ENCODE peak calls at places on chromosome 1, in five cellular contexts. D is PC-3, U is MM.1S, Q is fibroblast of lung, Y is endothelial cell of umbilical vein. Z is an unnamed sample.
A peak's percentile ranks its signal among the peaks of the same experiment; 100 is the strongest.

GRCh38 chr1:230581446-230582079 is 60.7 kb upstream of the COG2 start:
- DNase-seq in U (peak; percentile 30), Y (no peak), D (peak; percentile 33), Q (no peak), Z (no peak)

GRCh38 chr1:11441211-11441952 is 37.6 kb upstream of the DISP3 start:
- DNase-seq in Q (no peak), Y (no peak), U (no peak), D (no peak), Z (no peak)

GRCh38 chr1:78687914-78688313 is 38.3 kb downstream of the IFI44 start:
- DNase-seq in U (no peak), D (peak; percentile 59), Q (peak; percentile 35), Y (peak; percentile 5), Z (peak; percentile 44)

GRCh38 chr1:24386241-24386640 is 27.3 kb downstream of the STPG1 start:
- DNase-seq in Q (no peak), U (no peak), D (no peak), Y (no peak), Z (no peak)

GRCh38 chr1:21668232-21669032 is 725 bp downstream of the RAP1GAP start:
- DNase-seq in Y (no peak), U (no peak), D (no peak), Q (no peak), Z (no peak)

GRCh38 chr1:46539968-46540367 is 11.5 kb downstream of the KNCN start:
- DNase-seq in Y (no peak), D (peak; percentile 76), U (no peak), Q (peak; percentile 83), Z (peak; percentile 45)

GRCh38 chr1:6348511-6349191 is 44.9 kb downstream of the ACOT7 start:
- DNase-seq in U (no peak), Q (peak; percentile 90), Y (peak; percentile 75), D (peak; percentile 86), Z (no peak)

GRCh38 chr1:185159966-185160365 is 3.0 kb downstream of the SWT1 start:
- DNase-seq in Q (peak; percentile 45), U (peak; percentile 71), D (no peak), Y (no peak), Z (no peak)

GRCh38 chr1:4519954-4520353 is 134.5 kb upstream of the AJAP1 start:
- DNase-seq in Q (no peak), Y (no peak), D (no peak), U (no peak), Z (no peak)

GRCh38 chr1:31568895-31569655 is 7.2 kb upstream of the TINAGL1 start:
- DNase-seq in U (no peak), D (no peak), Y (no peak), Q (no peak), Z (no peak)

GRCh38 chr1:16888806-16889178 is 7.0 kb upstream of the RNU1-2 start:
- DNase-seq in Q (no peak), Y (peak; percentile 57), U (no peak), D (no peak), Z (peak; percentile 14)

GRCh38 chr1:96559181-96559580 is 162.4 kb upstream of the PTBP2 start:
- DNase-seq in D (no peak), Q (no peak), Y (no peak), U (no peak), Z (peak; percentile 63)

GRCh38 chr1:28163496-28164120 is 12.9 kb downstream of the PTAFR start:
- DNase-seq in Y (no peak), U (no peak), Q (peak; percentile 52), D (no peak), Z (no peak)

GRCh38 chr1:227905573-227906487 is 41.9 kb downstream of the WNT9A start:
- DNase-seq in Q (no peak), D (no peak), Y (no peak), U (no peak), Z (no peak)

GRCh38 chr1:189619682-189620332 is 857.9 kb downstream of the BRINP3 start:
- DNase-seq in U (no peak), Y (peak; percentile 88), D (peak; percentile 96), Q (peak; percentile 93), Z (peak; percentile 86)

GRCh38 chr1:247274857-247275256 is 19.0 kb downstream of the VN1R5 start:
- DNase-seq in Q (no peak), U (no peak), Y (no peak), D (no peak), Z (no peak)

GRCh38 chr1:53111073-53111556 is 31.3 kb downstream of the SLC1A7 start:
- DNase-seq in D (peak; percentile 65), Y (no peak), Q (peak; percentile 49), U (no peak), Z (no peak)

GRCh38 chr1:67214420-67215174 is 48.3 kb downstream of the IL23R start:
- DNase-seq in Y (peak; percentile 27), D (peak; percentile 68), Q (peak; percentile 17), U (peak; percentile 72), Z (peak; percentile 63)

GRCh38 chr1:203628185-203628996 is 1.8 kb downstream of the ATP2B4 start:
- DNase-seq in U (no peak), Y (peak; percentile 69), Q (peak; percentile 60), D (no peak), Z (peak; percentile 87)

GRCh38 chr1:3902111-3902511 is 2.0 kb upstream of the C1orf174 start:
- DNase-seq in U (no peak), D (no peak), Q (no peak), Y (no peak), Z (no peak)

GRCh38 chr1:78121650-78122210 is 76.0 kb downstream of the GIPC2 start:
- DNase-seq in D (no peak), Y (no peak), Q (peak; percentile 19), U (no peak), Z (no peak)

GRCh38 chr1:6001992-6002576 is 9.9 kb upstream of the NPHP4 start:
- DNase-seq in Y (no peak), U (peak; percentile 45), Q (no peak), D (peak; percentile 45), Z (no peak)

GRCh38 chr1:61142726-61143500 is 60.6 kb downstream of the NFIA start:
- DNase-seq in U (no peak), D (peak; percentile 80), Q (no peak), Y (no peak), Z (no peak)

GRCh38 chr1:248748211-248748610 is 7.3 kb downstream of the LYPD8 start:
- DNase-seq in Q (no peak), U (no peak), Y (no peak), D (no peak), Z (no peak)

GRCh38 chr1:238485062-238485905 is 594.6 kb upstream of the ZP4 start:
- DNase-seq in Y (no peak), Q (peak; percentile 18), U (no peak), D (peak; percentile 60), Z (peak; percentile 51)

GRCh38 chr1:210360852-210361477 is 32.3 kb downstream of the HHAT start:
- DNase-seq in Q (peak; percentile 61), Y (peak; percentile 49), U (peak; percentile 80), D (peak; percentile 77), Z (peak; percentile 85)

GRCh38 chr1:196393742-196394141 is 214.5 kb downstream of the KCNT2 start:
- DNase-seq in Q (peak; percentile 69), Y (peak; percentile 82), U (no peak), D (peak; percentile 60), Z (peak; percentile 73)

GRCh38 chr1:230823835-230824485 is 44.4 kb downstream of the C1orf198 start:
- DNase-seq in D (no peak), Q (no peak), Y (no peak), U (no peak), Z (no peak)

GRCh38 chr1:210647406-210648333 is 319.0 kb downstream of the HHAT start:
- DNase-seq in U (peak; percentile 38), Y (no peak), D (no peak), Q (peak; percentile 96), Z (peak; percentile 40)

GRCh38 chr1:29688477-29689365 is 452.4 kb downstream of the PTPRU start:
- DNase-seq in Q (peak; percentile 97), U (no peak), Y (peak; percentile 56), D (peak; percentile 58), Z (peak; percentile 71)

DNA sequence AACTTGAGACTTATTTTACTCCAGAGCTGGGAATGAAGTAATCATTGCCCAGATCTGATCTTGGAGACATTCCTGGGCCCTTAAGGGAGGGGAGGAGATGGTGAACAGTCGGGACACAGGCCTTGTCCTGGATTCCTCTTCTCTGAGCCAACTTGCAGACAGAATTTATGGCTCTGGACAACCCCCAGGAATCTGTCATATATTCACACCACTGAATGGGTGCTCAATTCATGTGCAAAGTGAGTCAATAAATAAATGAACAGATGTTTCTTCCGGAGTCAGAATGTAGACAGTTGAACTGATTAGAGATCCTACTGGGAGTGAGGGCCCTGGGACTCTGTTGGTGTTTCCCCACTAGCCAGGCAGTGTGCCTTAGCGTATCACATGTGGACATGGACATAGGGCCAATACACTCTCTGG is 2.6 kb downstream of the TUFT1 start:
- DNase-seq in D (peak; percentile 84), Q (peak; percentile 95), U (peak; percentile 5), Y (no peak), Z (peak; percentile 74)
- H3K4me3 ChIP-seq in D (peak overlapping the region; percentile 81), Q (peak overlapping the region; percentile 13), U (no peak overlapping the region), Y (no peak overlapping the region), Z (no peak overlapping the region)

GRCh38 chr1:205272541-205272940 is 44.8 kb downstream of the TMCC2 start:
- DNase-seq in Q (no peak), Y (no peak), D (no peak), U (no peak), Z (no peak)

GRCh38 chr1:205275133-205275532 is 46.4 kb downstream of the NUAK2 start:
- DNase-seq in Y (no peak), Q (no peak), U (peak; percentile 83), D (no peak), Z (no peak)

GRCh38 chr1:205275916-205276315 is 45.6 kb downstream of the NUAK2 start:
- DNase-seq in Y (no peak), Q (no peak), U (no peak), D (no peak), Z (no peak)

GRCh38 chr1:205273551-205273982 is 45.8 kb downstream of the TMCC2 start:
- DNase-seq in Q (peak; percentile 55), Y (peak; percentile 69), U (peak; percentile 92), D (peak; percentile 93), Z (peak; percentile 90)

DNA sequence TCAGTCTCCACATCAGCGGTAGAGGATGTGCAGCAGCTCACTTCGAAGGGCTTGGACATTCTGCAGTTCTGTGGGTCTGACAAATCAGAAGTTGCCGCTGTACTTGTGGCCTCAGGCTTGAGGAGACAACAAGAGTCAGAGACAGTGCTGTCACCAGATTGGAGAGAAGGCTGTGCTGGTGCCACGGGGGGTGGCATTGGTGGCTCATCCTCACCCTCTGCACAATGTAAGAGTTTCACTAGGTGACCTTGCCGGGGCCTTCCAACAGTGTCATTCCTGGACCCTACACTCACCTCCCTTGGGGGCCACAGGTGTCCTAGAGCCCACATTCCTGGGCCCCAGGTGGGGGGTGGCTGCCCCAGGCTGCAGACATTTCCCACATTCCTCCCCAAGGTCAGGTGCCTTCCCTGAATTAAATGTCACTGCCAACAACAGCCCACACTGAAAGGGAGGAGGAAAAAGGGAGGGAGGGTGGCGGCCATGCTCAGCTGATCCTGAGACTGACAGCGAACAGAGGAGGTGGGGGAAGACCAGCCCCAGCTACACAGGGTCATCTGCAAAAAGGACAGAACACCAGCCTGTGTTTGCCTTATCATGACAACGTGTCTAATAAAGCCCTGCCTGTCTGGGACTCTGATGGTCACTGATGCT is 46.4 kb downstream of the TMCC2 start:
- DNase-seq in Q (no peak), Y (no peak), U (no peak), D (no peak), Z (no peak)
- H3K4me1 ChIP-seq in Q (no peaks in the 10 kb centered on the region), Y (peaks cover 18% of the 10 kb centered on the region), U (peaks cover 37% of the 10 kb centered on the region), D (peaks cover 16% of the 10 kb centered on the region), Z (peaks cover 16% of the 10 kb centered on the region)

GRCh38 chr1:234600418-234601216 is 9.4 kb downstream of the IRF2BP2 start:
- DNase-seq in U (peak; percentile 80), D (peak; percentile 43), Q (peak; percentile 60), Y (peak; percentile 63), Z (no peak)
- H3K9ac ChIP-seq in U (peak overlapping the region; percentile 81), D (peak overlapping the region; percentile 83), Q (peak overlapping the region; percentile 86), Y (peak overlapping the region; percentile 86), Z (peak overlapping the region; percentile 96)

GRCh38 chr1:174167404-174167803 is 8.1 kb downstream of the RABGAP1L start:
- DNase-seq in Q (no peak), Y (no peak), U (no peak), D (no peak), Z (no peak)
- H3K4me3 ChIP-seq in Q (no peak overlapping the region), Y (no peak overlapping the region), U (no peak overlapping the region), D (no peak overlapping the region), Z (no peak overlapping the region)

Z was measured in adipocyte.